ENCODE peak calls at places on chromosomes 6 and 20, in eight cellular contexts. J is GM23248, X is IMR-90, K is lung, A is heart right ventricle, G is H9, H is Peyer's patch, Y is left ventricle myocardium inferior. Z is an unnamed sample. For H3K4me1, the result is how much of the 10 kb centered on the place peaks cover.

GRCh38 chr20:19497064-19497463 is 261.0 kb upstream of the RIN2 start:
- DNase-seq in G (no peak), Y (no peak), J (peak), K (no peak), X (peak), H (no peak), A (no peak), Z (no peak)

GRCh38 chr6:28922004-28922840 is 1.6 kb downstream of the TRIM27 start:
- DNase-seq in H (peak), K (peak), X (peak), J (peak), Y (no peak), G (no peak), A (no peak), Z (no peak)

GRCh38 chr6:157954150-157955117 is 27.2 kb upstream of the SYNJ2 start:
- DNase-seq in A (no peak), G (peak), J (peak), X (peak), H (peak), Y (no peak), K (no peak), Z (peak)

GRCh38 chr20:57094171-57094891 is 172.1 kb downstream of the BMP7 start:
- DNase-seq in K (no peak), G (no peak), J (no peak), A (no peak), H (no peak), Y (no peak), X (no peak), Z (no peak)

GRCh38 chr6:64034840-64035656 is 399.4 kb downstream of the PHF3 start:
- DNase-seq in K (no peak), X (peak), H (no peak), G (no peak), A (no peak), J (peak), Y (no peak), Z (no peak)

GRCh38 chr20:19375301-19375885 is 163.0 kb downstream of the SLC24A3 start:
- DNase-seq in A (no peak), X (no peak), Y (no peak), H (no peak), J (no peak), K (no peak), G (no peak), Z (no peak)

GRCh38 chr6:158149641-158150040 is 18.4 kb downstream of the SERAC1 start:
- DNase-seq in J (peak), X (peak), H (no peak), Y (no peak), A (no peak), G (no peak), K (no peak), Z (no peak)

GRCh38 chr6:155253337-155253736 is 10.5 kb upstream of the CLDN20 start:
- DNase-seq in A (no peak), J (no peak), Y (no peak), X (no peak), K (no peak), G (no peak), H (no peak), Z (no peak)

GRCh38 chr6:170439366-170440351 is 113.4 kb downstream of the PSMB1 start:
- DNase-seq in H (no peak), G (peak), K (no peak), X (peak), A (no peak), Y (no peak), J (no peak), Z (no peak)

DNA sequence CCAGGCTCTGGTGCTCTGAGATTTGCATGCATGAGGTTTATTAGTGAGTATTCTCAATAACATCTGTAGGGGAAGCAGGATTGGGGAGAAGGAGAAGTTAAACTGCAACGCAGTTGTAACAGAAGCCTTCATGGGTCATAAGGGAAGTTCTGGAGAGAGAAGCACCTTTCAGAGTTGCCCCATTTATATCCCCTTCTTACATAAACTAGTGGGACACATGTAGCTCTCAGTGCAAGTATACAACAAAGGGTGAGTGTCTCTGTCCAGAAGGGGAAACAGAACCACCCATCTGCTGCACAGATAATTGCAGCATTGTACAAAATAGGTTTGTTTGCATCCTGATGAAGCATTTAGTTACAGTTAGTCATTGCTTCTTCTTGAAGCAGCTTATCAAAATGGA is 4.3 kb upstream of the ADGB start:
- DNase-seq in K (no peak), G (no peak), Y (no peak), H (no peak), X (no peak), J (no peak), A (no peak), Z (no peak)
- H3K4me1 ChIP-seq in K (under half), G (under half), Y (under half), H (under half), X (under half), J (under half), A (under half), Z (under half)

DNA sequence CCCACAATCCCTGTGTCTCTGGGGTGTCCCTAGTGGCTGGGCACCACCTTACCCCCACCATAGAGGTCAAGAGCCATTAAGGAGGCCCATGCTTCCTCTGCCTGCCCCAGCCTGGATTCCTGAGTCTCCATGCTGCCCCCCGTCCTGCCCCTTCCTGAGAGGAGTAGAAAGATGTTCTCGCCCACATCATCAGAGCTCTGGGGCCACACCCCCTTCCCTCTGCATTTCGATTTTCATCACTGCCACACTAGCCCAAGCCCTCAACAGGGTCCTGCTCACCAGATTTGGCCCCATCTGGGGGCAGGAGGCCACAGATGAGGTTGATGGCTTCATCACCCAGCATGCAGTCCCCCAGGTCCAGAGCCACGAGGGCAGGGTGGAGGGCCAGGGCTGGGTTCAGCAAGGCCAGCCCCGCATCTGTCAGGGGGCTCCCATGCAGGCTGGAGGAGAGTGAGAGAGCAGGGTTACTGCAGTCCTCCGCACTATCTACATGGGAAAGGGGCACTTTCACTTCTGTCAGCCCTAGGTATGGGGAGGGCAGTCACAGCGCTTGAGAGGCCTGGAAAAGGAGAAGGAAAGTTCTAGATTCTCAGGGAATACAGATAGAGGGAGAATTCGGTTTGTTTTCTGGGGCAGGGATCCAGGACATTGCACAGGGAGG is 1.5 kb downstream of the LRRC73 start:
- DNase-seq in J (no peak), X (no peak), A (no peak), K (no peak), H (no peak), G (no peak), Y (no peak), Z (no peak)
- H3K4me1 ChIP-seq in J (under half), X (under half), A (half or more), K (under half), H (under half), G (under half), Y (half or more), Z (under half)

DNA sequence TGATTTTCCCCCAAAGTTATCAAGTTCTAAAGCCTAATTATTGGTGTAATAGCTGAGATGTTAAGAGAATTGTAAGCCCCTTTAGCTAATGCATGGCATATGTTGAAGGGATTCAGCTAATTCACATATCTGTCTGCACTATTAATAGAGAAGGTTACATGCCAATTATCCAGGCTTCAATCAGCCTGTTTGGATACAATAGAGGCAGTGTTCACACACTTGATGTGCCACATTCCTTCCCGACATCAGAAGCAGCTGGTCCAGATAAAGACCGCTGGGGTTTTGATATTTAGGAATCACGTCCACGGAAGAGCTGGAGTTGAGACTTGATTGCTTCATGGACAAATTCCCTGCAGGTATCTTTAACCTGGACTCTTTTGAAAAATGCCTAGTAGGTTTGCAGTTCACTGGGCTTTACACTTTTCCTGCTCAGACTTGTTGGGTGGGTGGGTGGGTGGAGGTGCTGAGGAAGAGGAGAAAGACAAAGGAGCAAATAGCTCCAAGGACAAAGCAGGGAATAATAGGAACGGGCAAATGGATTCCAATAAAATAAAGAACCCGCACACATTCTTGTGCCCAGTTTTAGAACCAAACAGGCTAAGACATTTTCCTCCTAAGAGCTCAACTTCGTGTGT is 142.6 kb upstream of the ZNF217 start:
- DNase-seq in H (no peak), A (no peak), G (no peak), J (peak), K (no peak), X (no peak), Y (no peak), Z (no peak)
- H3K4me1 ChIP-seq in H (under half), A (half or more), G (under half), J (half or more), K (under half), X (under half), Y (half or more), Z (under half)

GRCh38 chr20:62905536-62906117 is 20.7 kb downstream of the DIDO1 start:
- DNase-seq in G (no peak), J (no peak), Y (no peak), X (no peak), H (no peak), K (no peak), A (no peak), Z (no peak)

GRCh38 chr20:62907377-62908317 is 18.7 kb downstream of the DIDO1 start:
- DNase-seq in H (no peak), J (peak), X (peak), A (no peak), K (no peak), G (peak), Y (no peak), Z (no peak)

GRCh38 chr20:62906209-62906608 is 20.1 kb downstream of the DIDO1 start:
- DNase-seq in K (no peak), Y (peak), H (no peak), A (peak), X (no peak), J (no peak), G (no peak), Z (no peak)

GRCh38 chr20:62908971-62909791 is 17.1 kb downstream of the DIDO1 start:
- DNase-seq in A (no peak), J (no peak), K (no peak), X (no peak), Y (no peak), H (peak), G (no peak), Z (no peak)

DNA sequence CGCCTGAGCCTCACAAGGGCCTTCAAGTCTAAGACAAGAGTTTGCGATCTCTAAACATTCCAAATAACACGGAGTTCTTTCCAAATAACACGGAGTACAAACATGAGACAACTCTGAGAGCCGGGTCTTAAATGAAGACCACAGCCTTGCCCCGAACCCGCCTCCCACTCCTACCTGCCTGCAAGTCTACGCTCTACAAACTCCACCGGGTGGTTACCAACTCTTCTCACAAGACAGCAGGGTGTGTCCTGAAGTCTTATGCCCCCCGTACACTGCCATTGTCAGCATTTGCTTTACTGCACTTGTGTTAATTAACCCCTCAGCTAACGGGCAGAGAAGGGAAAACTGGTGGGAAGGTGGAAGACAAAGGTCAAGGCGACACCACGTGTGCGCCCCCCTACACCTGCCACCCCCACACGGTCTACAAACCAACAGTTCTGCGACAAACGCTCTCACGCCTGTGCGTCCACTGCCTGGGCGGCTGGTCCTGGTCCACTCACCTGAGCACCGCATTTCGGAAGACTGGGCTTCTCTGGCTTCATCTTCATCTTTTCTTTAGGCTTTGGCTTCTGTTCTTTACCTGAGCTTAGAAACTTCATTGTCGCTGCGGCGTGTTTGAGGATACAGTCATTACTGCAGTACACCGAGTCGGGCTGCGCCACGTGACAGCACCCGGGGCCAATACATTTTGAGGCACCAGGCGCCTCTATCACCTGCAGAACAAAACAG is 19.5 kb downstream of the DIDO1 start:
- DNase-seq in A (no peak), X (no peak), J (no peak), G (no peak), H (no peak), Y (no peak), K (no peak), Z (no peak)
- H3K4me1 ChIP-seq in A (under half), X (under half), J (under half), G (under half), H (under half), Y (under half), K (under half), Z (under half)

DNA sequence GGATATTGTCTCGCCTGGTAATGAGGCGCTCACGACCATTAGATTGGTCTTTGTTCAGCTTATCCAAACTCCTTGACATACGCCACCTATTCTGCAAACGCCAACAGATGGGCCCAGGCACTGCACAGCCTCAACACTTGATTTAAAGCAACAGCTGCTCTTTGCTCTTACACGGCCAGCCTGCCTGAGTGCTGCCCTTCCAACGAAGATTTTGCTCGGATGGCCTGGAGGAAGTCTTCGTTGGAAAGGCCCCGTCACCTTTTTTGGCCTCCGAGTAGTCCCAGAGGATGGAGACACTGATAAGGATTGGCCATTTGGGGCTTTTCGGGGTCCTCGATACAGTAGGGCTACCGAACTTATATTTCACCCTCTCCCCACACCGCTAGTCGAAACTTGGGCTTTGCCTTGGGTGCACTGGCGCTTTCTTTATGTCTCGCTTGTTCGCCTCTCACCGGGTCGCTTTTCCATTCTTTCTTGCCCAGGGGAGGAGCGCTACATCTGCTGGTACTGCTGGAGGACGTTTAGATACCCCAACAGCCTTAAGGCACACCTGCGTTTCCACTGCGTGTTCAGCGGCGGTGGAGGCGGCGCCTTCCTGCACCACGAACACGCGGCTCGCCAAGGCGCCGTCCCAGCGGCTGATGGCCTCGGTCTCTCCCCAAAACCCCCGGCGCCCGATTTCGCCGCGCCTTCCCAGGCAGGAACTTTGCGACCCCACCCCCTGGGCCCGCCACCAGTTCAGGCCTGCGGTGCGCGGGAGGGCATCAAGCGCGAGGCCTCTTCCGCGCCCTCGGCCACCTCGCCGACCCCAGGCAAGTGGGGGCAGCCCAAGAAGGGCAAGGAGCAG is 6.1 kb downstream of the PRDM13 start:
- DNase-seq in G (peak), K (no peak), Y (no peak), J (no peak), A (no peak), H (no peak), X (no peak), Z (no peak)
- H3K4me1 ChIP-seq in G (under half), K (under half), Y (under half), J (under half), A (under half), H (under half), X (under half), Z (under half)

GRCh38 chr20:9515761-9516657 is 1.6 kb downstream of the LAMP5 start:
- DNase-seq in J (no peak), G (peak), A (peak), Y (peak), X (no peak), K (peak), H (no peak), Z (no peak)

GRCh38 chr20:9516658-9516987 is 2.2 kb downstream of the LAMP5 start:
- DNase-seq in G (no peak), X (no peak), K (no peak), J (no peak), A (no peak), H (no peak), Y (no peak), Z (no peak)

GRCh38 chr20:9514461-9515210 is at the start of gene LAMP5:
- DNase-seq in X (peak), K (no peak), H (no peak), A (no peak), Y (no peak), J (peak), G (peak), Z (no peak)

GRCh38 chr20:9514072-9514460 is 324 bp upstream of the LAMP5 start:
- DNase-seq in X (no peak), A (no peak), H (no peak), Y (no peak), K (no peak), G (no peak), J (no peak), Z (no peak)

GRCh38 chr20:9515211-9515580 is 806 bp downstream of the LAMP5 start:
- DNase-seq in X (no peak), A (no peak), K (no peak), Y (no peak), G (no peak), J (no peak), H (no peak), Z (no peak)
- H3K4me1 ChIP-seq in X (under half), A (under half), K (under half), Y (under half), G (under half), J (under half), H (under half), Z (under half)

Z was measured in vagina.